ENCODE peak calls at places on chromosomes 1 and 21, in five cellular contexts. O is posterior cingulate gyrus, X is suprapubic skin, E is heart left ventricle, D is NCI-H146. Q is an unnamed sample.

GRCh38 chr1:201637282-201638076 is 98.6 kb downstream of the NAV1 start:
- DNase-seq in O (no peak), X (no peak), E (no peak), D (peak), Q (no peak)

GRCh38 chr21:42687796-42688195 is 34.4 kb downstream of the PDE9A start:
- DNase-seq in O (peak), X (no peak), E (no peak), D (no peak), Q (no peak)

GRCh38 chr1:31704261-31705079 is 653 bp upstream of the COL16A1 start:
- DNase-seq in O (no peak), X (no peak), E (no peak), D (peak), Q (no peak)

GRCh38 chr1:9735800-9736199 is 84.3 kb downstream of the PIK3CD start:
- DNase-seq in O (no peak), X (no peak), E (no peak), D (no peak), Q (no peak)

GRCh38 chr1:151002006-151002405 is 4.7 kb downstream of the MINDY1 start:
- DNase-seq in O (no peak), X (no peak), E (no peak), D (no peak), Q (no peak)

GRCh38 chr1:2971609-2972008 is 49.7 kb upstream of the ACTRT2 start:
- DNase-seq in O (peak), X (peak), E (peak), D (no peak), Q (no peak)

GRCh38 chr1:169529068-169529642 is 43.4 kb upstream of the SLC19A2 start:
- DNase-seq in O (no peak), X (no peak), E (no peak), D (peak), Q (peak)

GRCh38 chr1:245475116-245475515 is 320.3 kb downstream of the KIF26B start:
- DNase-seq in O (no peak), X (no peak), E (no peak), D (no peak), Q (no peak)